ENCODE peak calls at places on chromosomes 6 and 20, in four cellular contexts. S is testis, O is lung, J is GM12865. Z is an unnamed sample.

GRCh38 chr6:169556758-169557505 is 144.9 kb downstream of the WDR27 start:
- DNase-seq in J (peak), S (no peak), O (no peak), Z (no peak)

GRCh38 chr20:63896136-63896890 is 1.4 kb downstream of the DNAJC5 start:
- DNase-seq in O (peak), J (peak), S (peak), Z (no peak)

GRCh38 chr20:11333634-11334033 is 584.1 kb upstream of the BTBD3 start:
- DNase-seq in J (no peak), O (no peak), S (no peak), Z (no peak)

GRCh38 chr20:42595625-42596024 is 594.1 kb downstream of the PTPRT start:
- DNase-seq in O (no peak), S (no peak), J (no peak), Z (no peak)

GRCh38 chr6:69220293-69220847 is 576.4 kb downstream of the LMBRD1 start:
- DNase-seq in O (no peak), S (no peak), J (no peak), Z (no peak)

GRCh38 chr6:158207452-158207788 is 39.3 kb downstream of the GTF2H5 start:
- DNase-seq in J (peak), O (no peak), S (no peak), Z (no peak)

GRCh38 chr6:166800110-166800509 is 156.2 kb downstream of the RNASET2 start:
- DNase-seq in S (no peak), J (no peak), O (no peak), Z (no peak)

GRCh38 chr6:113879186-113880096 is 22.3 kb downstream of the MARCKS start:
- DNase-seq in J (peak), S (peak), O (no peak), Z (peak)

GRCh38 chr6:2552648-2553154 is 198.0 kb downstream of the MYLK4 start:
- DNase-seq in S (no peak), J (no peak), O (no peak), Z (no peak)

GRCh38 chr6:92469429-92469828 is 949.9 kb downstream of the EPHA7 start:
- DNase-seq in S (no peak), O (no peak), J (no peak), Z (no peak)

GRCh38 chr6:123415844-123416468 is 220.8 kb downstream of the TRDN start:
- DNase-seq in J (peak), O (peak), S (peak), Z (peak)

GRCh38 chr20:10603971-10604864 is 69.6 kb downstream of the JAG1 start:
- DNase-seq in O (peak), S (peak), J (no peak), Z (no peak)

GRCh38 chr20:53021934-53022333 is 49.8 kb downstream of the TSHZ2 start:
- DNase-seq in O (no peak), J (peak), S (no peak), Z (no peak)

GRCh38 chr20:45459606-45460005 is 9.9 kb upstream of the WFDC2 start:
- DNase-seq in J (no peak), S (no peak), O (no peak), Z (no peak)

GRCh38 chr6:89356644-89357043 is 4.1 kb upstream of the UBE2J1 start:
- DNase-seq in S (no peak), O (no peak), J (peak), Z (no peak)

GRCh38 chr20:38840053-38840893 is 34.8 kb downstream of the PPP1R16B start:
- DNase-seq in S (peak), J (no peak), O (no peak), Z (no peak)

GRCh38 chr6:72533601-72534000 is 88.3 kb upstream of the KCNQ5 start:
- DNase-seq in S (no peak), O (no peak), J (no peak), Z (no peak)

GRCh38 chr6:150175611-150176151 is 32.8 kb downstream of the PPP1R14C start:
- DNase-seq in J (no peak), O (no peak), S (no peak), Z (no peak)

GRCh38 chr6:76876922-76877553 is 586.3 kb downstream of the HTR1B start:
- DNase-seq in S (peak), J (peak), O (peak), Z (peak)

GRCh38 chr6:28250747-28251146 is 1.3 kb downstream of the ZKSCAN4 start:
- DNase-seq in S (no peak), O (no peak), J (no peak), Z (no peak)

GRCh38 chr6:127690092-127690491 is 113.1 kb downstream of the C6orf58 start:
- DNase-seq in O (no peak), S (no peak), J (no peak), Z (no peak)

GRCh38 chr6:146910611-146911010 is 293.6 kb upstream of the STXBP5 start:
- DNase-seq in J (no peak), S (no peak), O (no peak), Z (no peak)

GRCh38 chr6:13141392-13141791 is 186.9 kb downstream of the TBC1D7 start:
- DNase-seq in J (no peak), S (no peak), O (no peak), Z (no peak)

GRCh38 chr6:48061630-48062029 is 49.4 kb downstream of the PTCHD4 start:
- DNase-seq in S (no peak), O (no peak), J (no peak), Z (no peak)

GRCh38 chr6:4404410-4404809 is 269.0 kb upstream of the ECI2 start:
- DNase-seq in S (no peak), O (no peak), J (no peak), Z (no peak)

GRCh38 chr6:139977887-139978332 is 603.5 kb upstream of the CITED2 start:
- DNase-seq in S (no peak), J (no peak), O (peak), Z (no peak)

GRCh38 chr6:111551521-111552231 is 54.0 kb downstream of the TRAF3IP2 start:
- DNase-seq in S (no peak), O (peak), J (no peak), Z (no peak)

GRCh38 chr20:61940491-61940890 is 125.2 kb downstream of the TAF4 start:
- DNase-seq in S (no peak), O (no peak), J (no peak), Z (no peak)

GRCh38 chr6:42450314-42451145 is 1.2 kb downstream of the TRERF1 start:
- DNase-seq in J (no peak), O (no peak), S (peak), Z (no peak)

GRCh38 chr6:82144852-82145332 is 102.7 kb downstream of the IBTK start:
- DNase-seq in O (no peak), S (peak), J (peak), Z (no peak)

GRCh38 chr20:1185781-1186334 is 1.1 kb upstream of the TMEM74B start:
- DNase-seq in S (peak), O (no peak), J (peak), Z (peak)

GRCh38 chr20:52457826-52458225 is 266.2 kb upstream of the ZFP64 start:
- DNase-seq in J (no peak), S (no peak), O (no peak), Z (no peak)

GRCh38 chr20:10523438-10523837 is 88.3 kb downstream of the SLX4IP start:
- DNase-seq in O (no peak), S (no peak), J (no peak), Z (no peak)

GRCh38 chr6:169370054-169370453 is 116.4 kb upstream of the THBS2 start:
- DNase-seq in J (no peak), S (no peak), O (no peak), Z (no peak)

GRCh38 chr6:157770946-157771345 is 52.1 kb upstream of the SNX9 start:
- DNase-seq in J (no peak), O (no peak), S (no peak), Z (no peak)

GRCh38 chr6:25468881-25469280 is 183.1 kb upstream of the SCGN start:
- DNase-seq in S (no peak), O (no peak), J (no peak), Z (no peak)

GRCh38 chr6:25472314-25472713 is 179.7 kb upstream of the SCGN start:
- DNase-seq in J (no peak), O (no peak), S (no peak), Z (peak)

GRCh38 chr6:25473447-25473846 is 178.6 kb upstream of the SCGN start:
- DNase-seq in S (no peak), O (no peak), J (no peak), Z (no peak)

GRCh38 chr6:25465931-25466330 is 186.1 kb upstream of the SCGN start:
- DNase-seq in J (no peak), O (no peak), S (no peak), Z (no peak)

DNA sequence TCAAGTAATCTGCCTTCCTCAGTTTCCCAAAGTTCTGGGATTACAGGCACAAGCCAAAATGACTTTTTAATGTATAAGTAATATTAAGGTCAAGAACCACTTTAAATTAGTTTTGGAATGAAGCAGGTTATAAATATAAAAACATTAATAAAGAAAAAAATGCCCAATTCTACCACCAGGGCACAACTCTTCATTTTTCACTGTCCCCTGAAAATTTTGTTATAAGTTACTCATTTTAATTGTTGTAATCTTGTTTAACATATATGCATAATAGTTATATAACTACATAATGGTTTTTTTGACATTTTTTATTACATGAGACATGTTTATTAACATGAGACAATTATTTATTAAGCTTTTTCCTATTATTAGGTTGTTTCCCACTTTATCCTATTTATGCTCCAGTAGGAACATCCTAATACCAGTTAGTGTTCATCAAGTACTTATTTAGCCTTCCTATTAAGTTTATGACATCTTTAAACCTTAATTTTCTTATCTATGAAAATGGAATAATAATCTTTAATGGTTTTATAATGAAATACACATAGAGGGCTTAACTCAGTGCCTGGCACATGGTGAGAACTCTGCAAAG is 182.1 kb upstream of the SCGN start:
- DNase-seq in S (no peak), J (no peak), O (no peak), Z (no peak)
- TF ChIP-seq CTCF in S (no peak), J (peak), O (no peak), Z (peak)

DNA sequence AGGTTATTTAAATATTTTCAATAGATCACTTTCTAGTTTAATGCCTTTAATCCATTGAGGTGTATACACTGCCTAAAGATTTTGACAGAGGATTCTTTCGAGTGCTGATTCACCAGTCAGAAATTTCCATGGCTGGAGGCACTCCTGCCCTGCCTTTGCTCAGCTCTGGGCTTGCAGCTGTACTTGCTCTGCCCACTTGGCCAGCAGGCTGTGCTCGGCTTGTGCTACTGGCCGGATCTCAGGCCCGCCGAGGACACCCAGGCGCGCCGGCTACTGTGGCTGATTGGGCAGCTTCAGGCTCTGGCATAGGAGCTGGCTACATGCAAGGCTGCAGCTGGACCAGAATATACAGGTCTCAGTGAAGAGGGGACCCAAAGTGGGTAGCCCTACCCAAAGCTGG is 675.1 kb upstream of the MMS22L start:
- DNase-seq in S (no peak), J (no peak), O (no peak), Z (no peak)
- TF ChIP-seq CTCF in S (no peak), J (no peak), O (no peak), Z (no peak)

GRCh38 chr20:34705383-34706021 is 1.4 kb downstream of the TP53INP2 start:
- DNase-seq in J (no peak), S (peak), O (peak), Z (peak)
- TF ChIP-seq CTCF in J (peak), S (peak), O (no peak), Z (peak)

DNA sequence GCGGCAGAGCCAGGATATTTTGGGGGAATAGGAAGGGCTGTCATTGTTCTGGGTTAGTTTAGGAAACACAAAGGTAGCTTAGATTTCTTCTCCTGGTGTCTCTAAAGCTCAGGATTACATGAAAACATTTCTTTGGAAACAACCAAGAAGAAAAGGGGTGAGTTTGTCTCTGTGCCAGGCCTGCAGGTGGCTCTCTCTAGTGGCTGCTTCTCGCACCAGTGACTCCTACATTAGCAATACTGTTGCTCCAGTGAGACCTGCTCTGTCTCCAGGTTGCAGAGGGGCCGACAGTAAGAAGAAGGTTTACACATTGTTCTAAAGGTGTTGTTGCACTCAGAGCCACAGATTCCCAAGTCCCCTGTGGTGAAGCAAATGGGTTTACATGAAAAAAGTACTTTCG is 104.6 kb upstream of the GLP1R start:
- DNase-seq in O (no peak), S (no peak), J (no peak), Z (no peak)
- TF ChIP-seq CTCF in O (no peak), S (no peak), J (peak), Z (no peak)

DNA sequence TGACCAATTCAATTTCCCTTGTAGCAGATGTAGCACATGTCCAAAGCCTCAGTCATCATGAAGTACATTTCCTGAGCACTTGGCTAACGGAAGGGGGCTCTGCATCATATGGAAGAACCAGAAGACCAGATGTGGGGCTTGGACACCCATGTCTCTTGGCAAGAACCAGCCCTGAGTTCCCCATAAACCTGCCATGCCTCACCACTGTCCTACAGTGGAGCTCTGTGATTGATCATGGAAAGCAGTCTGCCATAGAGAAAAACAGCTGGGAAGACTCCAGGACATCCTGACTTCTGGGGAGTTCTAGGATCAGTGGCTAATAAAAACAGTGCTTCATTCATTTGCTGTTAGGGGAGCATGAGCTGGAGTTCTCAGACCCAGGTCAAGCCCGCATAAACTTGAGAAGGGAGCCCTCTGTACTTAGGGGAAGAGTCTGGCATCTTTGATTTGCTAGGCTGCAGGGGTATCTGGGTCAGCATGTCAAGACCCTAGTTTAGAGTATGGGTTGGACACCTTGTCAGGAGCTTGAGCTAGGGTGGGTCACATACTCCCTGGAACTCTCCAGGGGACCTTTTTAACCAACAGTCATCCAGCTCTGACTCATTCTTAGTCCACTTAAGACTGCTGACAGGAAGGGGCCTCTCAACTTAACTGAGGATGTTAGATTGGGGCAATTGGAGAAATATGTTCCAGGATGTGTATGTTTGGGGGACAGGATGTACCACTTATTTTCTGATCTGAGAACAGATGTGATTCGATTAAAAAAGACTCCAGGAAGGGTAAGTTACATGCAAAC is 26.3 kb upstream of the TRAM2 start:
- DNase-seq in J (peak), S (no peak), O (no peak), Z (no peak)
- TF ChIP-seq CTCF in J (no peak), S (no peak), O (no peak), Z (no peak)

DNA sequence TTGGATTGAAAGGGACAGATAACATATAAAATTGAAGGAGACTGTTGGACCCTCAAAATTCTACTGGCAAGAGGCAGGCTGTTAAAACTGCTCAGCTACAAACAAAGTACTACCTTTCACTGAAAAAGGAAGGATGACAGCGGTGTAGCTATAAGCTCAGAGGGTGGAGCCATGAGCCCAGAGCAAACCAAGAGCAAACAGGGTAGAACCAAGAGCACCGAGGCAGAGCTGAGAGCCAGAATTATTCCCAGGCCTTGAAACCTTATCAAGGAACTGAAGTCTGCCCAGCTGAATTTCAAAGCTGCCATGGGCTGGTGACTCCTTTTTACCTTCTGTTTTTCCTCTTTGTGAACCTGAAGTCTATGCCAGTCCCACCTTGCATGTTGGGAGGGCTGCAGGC is 74.7 kb upstream of the SLC4A11 start:
- DNase-seq in O (no peak), S (peak), J (no peak), Z (no peak)
- TF ChIP-seq CTCF in O (no peak), S (no peak), J (no peak), Z (no peak)

GRCh38 chr6:37018152-37019064 is 13.0 kb downstream of the FGD2 start:
- DNase-seq in S (peak), O (peak), J (peak), Z (peak)

GRCh38 chr6:37022135-37022863 is 16.8 kb downstream of the FGD2 start:
- DNase-seq in O (no peak), S (no peak), J (no peak), Z (no peak)

GRCh38 chr6:37019065-37019450 is 13.6 kb downstream of the FGD2 start:
- DNase-seq in J (no peak), O (no peak), S (no peak), Z (no peak)

GRCh38 chr6:37020426-37021211 is 15.2 kb downstream of the FGD2 start:
- DNase-seq in S (no peak), J (no peak), O (no peak), Z (no peak)

GRCh38 chr6:37021356-37022129 is 16.1 kb downstream of the FGD2 start:
- DNase-seq in S (peak), J (peak), O (no peak), Z (peak)
- TF ChIP-seq CTCF in S (no peak), J (peak), O (peak), Z (no peak)